ENCODE peak calls at places on chromosomes 11 and 22, in six cellular contexts. U is HepG2, Q is H1, H is GM12891, D is K562, W is GM12878. V is an unnamed sample.

GRCh38 chr11:118917488-118918127 is 8.1 kb downstream of the BCL9L start:
- DNase-seq in Q (no peak), W (no peak), D (no peak), H (no peak), U (peak), V (no peak)

GRCh38 chr11:69825941-69826340 is 6.7 kb upstream of the FGF3 start:
- DNase-seq in D (no peak), Q (no peak), U (no peak), H (no peak), W (no peak), V (no peak)

GRCh38 chr22:17266261-17266971 is 47.2 kb upstream of the ADA2 start:
- DNase-seq in H (no peak), Q (peak), D (no peak), U (no peak), W (no peak), V (no peak)

GRCh38 chr11:65672982-65673381 is 10.3 kb upstream of the RELA start:
- DNase-seq in U (no peak), D (no peak), Q (no peak), W (no peak), H (no peak), V (no peak)

GRCh38 chr11:120903686-120904085 is 120.2 kb upstream of the TBCEL start:
- DNase-seq in Q (no peak), D (no peak), W (no peak), U (no peak), H (no peak), V (no peak)

GRCh38 chr11:121936781-121937447 is 179.1 kb downstream of the BLID start:
- DNase-seq in W (no peak), Q (no peak), U (no peak), D (no peak), H (no peak), V (no peak)

GRCh38 chr11:65787649-65788622 is 1.1 kb downstream of the OVOL1 start:
- DNase-seq in U (no peak), H (no peak), D (no peak), W (no peak), Q (peak), V (no peak)

GRCh38 chr11:66346476-66347424 is 679 bp downstream of the B4GAT1 start:
- DNase-seq in W (no peak), U (no peak), H (no peak), Q (peak), D (no peak), V (no peak)

GRCh38 chr11:61145228-61146005 is 15.8 kb downstream of the VPS37C start:
- DNase-seq in H (no peak), Q (no peak), D (no peak), W (no peak), U (no peak), V (no peak)

GRCh38 chr11:106990322-106990721 is 28.0 kb downstream of the GUCY1A2 start:
- DNase-seq in U (no peak), D (no peak), Q (no peak), W (no peak), H (no peak), V (no peak)

GRCh38 chr11:39741066-39741465 is 1718.4 kb downstream of the LRRC4C start:
- DNase-seq in H (no peak), W (no peak), Q (no peak), U (no peak), D (no peak), V (no peak)

GRCh38 chr22:21643533-21644357 is 1.6 kb downstream of the SDF2L1 start:
- DNase-seq in H (no peak), W (no peak), D (peak), U (no peak), Q (no peak), V (no peak)

GRCh38 chr11:126345759-126346585 is 9.5 kb upstream of the ST3GAL4 start:
- DNase-seq in U (no peak), W (no peak), D (peak), H (no peak), Q (no peak), V (no peak)

GRCh38 chr11:65186701-65187100 is 5.0 kb downstream of the CAPN1 start:
- DNase-seq in H (no peak), W (no peak), D (no peak), Q (no peak), U (no peak), V (no peak)

GRCh38 chr11:86627776-86628455 is 44.5 kb downstream of the ME3 start:
- DNase-seq in U (no peak), D (no peak), W (no peak), Q (no peak), H (no peak), V (no peak)

GRCh38 chr11:89436071-89436470 is 55.1 kb downstream of the NOX4 start:
- DNase-seq in H (no peak), Q (no peak), U (no peak), W (no peak), D (no peak), V (no peak)

GRCh38 chr11:8812438-8812837 is 98.6 kb upstream of the AKIP1 start:
- DNase-seq in U (peak), D (no peak), W (no peak), H (no peak), Q (no peak), V (no peak)

GRCh38 chr22:23790819-23791736 is 4.3 kb downstream of the SMARCB1 start:
- DNase-seq in U (no peak), H (no peak), W (no peak), D (no peak), Q (no peak), V (no peak)

GRCh38 chr11:6201486-6201885 is 2.5 kb downstream of the OR52W1 start:
- DNase-seq in D (no peak), U (no peak), W (no peak), H (no peak), Q (no peak), V (no peak)

GRCh38 chr11:103358251-103358650 is 249.0 kb downstream of the DYNC2H1 start:
- DNase-seq in U (no peak), W (no peak), Q (no peak), D (no peak), H (no peak), V (no peak)

GRCh38 chr11:122656631-122657101 is 1.1 kb downstream of the UBASH3B start:
- DNase-seq in U (no peak), D (no peak), W (no peak), Q (no peak), H (peak), V (peak)

GRCh38 chr22:19331975-19332374 is 40.5 kb upstream of the CLTCL1 start:
- DNase-seq in D (no peak), W (no peak), U (no peak), H (no peak), Q (no peak), V (no peak)

GRCh38 chr22:27990879-27991278 is 71.8 kb upstream of the PITPNB start:
- DNase-seq in D (peak), H (peak), U (peak), W (no peak), Q (peak), V (no peak)

GRCh38 chr11:1832181-1832988 is 2.4 kb upstream of the SYT8 start:
- DNase-seq in Q (peak), H (peak), U (no peak), D (peak), W (no peak), V (peak)

GRCh38 chr22:21845558-21846452 is 21.6 kb downstream of the MAPK1 start:
- DNase-seq in D (no peak), Q (no peak), W (no peak), U (no peak), H (no peak), V (no peak)

GRCh38 chr11:36711104-36711825 is 113.2 kb upstream of the RAG2 start:
- DNase-seq in H (no peak), W (no peak), Q (no peak), D (peak), U (peak), V (no peak)

DNA sequence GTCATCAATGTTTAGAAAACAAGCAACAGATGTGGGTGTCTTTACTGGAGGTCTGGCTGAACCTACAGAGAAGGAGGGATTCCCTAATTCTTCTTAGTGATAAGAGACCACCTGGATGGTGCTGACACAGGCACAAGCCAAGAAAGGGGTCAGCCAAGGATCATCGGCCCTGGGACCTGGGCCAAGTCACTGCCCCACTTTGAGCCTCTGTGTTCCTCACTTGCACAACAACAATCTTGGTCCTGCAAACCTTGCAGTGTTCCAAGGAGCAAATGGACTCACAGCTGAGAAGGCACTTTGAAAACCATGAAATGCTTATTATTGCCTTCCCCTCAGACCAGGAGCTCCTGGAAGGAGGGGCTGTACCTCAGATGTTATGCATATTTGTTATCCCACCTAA is 7.0 kb upstream of the KCNE3 start:
- DNase-seq in H (no peak), D (no peak), W (no peak), Q (no peak), U (no peak), V (no peak)
- TF ChIP-seq TAF1 in H (no peak), D (no peak), W (no peak), Q (no peak), U (no peak), V (no peak)

DNA sequence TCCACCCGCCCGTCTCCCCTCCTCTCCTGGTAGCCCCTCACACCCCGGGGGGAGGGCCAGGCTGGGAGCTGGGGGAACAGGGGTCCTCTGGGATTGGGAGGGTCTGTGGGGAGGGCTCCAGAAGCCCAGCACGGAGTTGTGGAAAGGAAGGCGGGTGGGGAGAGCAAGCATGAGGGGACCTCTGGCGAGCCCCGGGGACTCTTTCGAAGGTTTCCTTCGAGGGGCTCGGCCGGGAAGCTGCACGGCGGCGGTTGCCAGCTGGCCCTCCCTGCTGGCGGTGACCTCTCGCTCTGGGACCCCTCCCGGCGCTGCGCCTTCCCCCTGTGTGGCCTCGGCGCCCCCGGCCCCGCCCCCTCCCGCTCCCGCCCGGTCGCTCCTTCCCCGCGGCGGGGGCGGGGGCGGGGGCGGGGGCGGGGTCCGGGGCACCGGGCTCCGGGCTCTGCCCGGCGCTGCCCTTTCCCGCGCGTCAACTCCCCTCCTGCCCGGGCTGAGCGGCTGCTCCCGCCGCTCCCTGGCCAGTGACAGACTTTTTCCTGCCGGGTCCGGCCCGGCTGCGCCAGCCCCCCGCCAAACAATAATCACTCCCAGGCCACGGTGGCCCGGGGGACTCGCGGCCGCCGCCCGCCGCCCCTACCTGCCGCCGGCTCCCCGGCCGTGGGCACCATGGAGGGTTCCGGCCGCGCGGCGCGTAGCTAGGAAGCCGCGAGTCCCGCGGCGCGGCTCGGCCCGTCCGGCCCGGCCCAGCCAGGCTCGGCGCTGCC is 986 bp downstream of the CLCF1 start:
- DNase-seq in H (no peak), D (peak), Q (peak), U (no peak), W (no peak), V (no peak)
- TF ChIP-seq POLR2A in H (no peak), D (no peak), Q (no peak), U (no peak), W (no peak), V (no peak)

GRCh38 chr11:47394050-47394321 is 14.4 kb upstream of the SLC39A13 start:
- DNase-seq in W (no peak), H (no peak), U (no peak), Q (no peak), D (no peak), V (no peak)

GRCh38 chr11:47395225-47396048 is 13.0 kb upstream of the SLC39A13 start:
- DNase-seq in U (no peak), W (no peak), D (no peak), H (no peak), Q (no peak), V (peak)

GRCh38 chr11:47396049-47396320 is 12.4 kb upstream of the SLC39A13 start:
- DNase-seq in H (no peak), Q (no peak), D (no peak), U (no peak), W (no peak), V (peak)

GRCh38 chr11:47393163-47394049 is 15.0 kb upstream of the SLC39A13 start:
- DNase-seq in U (no peak), D (peak), H (no peak), Q (no peak), W (no peak), V (no peak)

DNA sequence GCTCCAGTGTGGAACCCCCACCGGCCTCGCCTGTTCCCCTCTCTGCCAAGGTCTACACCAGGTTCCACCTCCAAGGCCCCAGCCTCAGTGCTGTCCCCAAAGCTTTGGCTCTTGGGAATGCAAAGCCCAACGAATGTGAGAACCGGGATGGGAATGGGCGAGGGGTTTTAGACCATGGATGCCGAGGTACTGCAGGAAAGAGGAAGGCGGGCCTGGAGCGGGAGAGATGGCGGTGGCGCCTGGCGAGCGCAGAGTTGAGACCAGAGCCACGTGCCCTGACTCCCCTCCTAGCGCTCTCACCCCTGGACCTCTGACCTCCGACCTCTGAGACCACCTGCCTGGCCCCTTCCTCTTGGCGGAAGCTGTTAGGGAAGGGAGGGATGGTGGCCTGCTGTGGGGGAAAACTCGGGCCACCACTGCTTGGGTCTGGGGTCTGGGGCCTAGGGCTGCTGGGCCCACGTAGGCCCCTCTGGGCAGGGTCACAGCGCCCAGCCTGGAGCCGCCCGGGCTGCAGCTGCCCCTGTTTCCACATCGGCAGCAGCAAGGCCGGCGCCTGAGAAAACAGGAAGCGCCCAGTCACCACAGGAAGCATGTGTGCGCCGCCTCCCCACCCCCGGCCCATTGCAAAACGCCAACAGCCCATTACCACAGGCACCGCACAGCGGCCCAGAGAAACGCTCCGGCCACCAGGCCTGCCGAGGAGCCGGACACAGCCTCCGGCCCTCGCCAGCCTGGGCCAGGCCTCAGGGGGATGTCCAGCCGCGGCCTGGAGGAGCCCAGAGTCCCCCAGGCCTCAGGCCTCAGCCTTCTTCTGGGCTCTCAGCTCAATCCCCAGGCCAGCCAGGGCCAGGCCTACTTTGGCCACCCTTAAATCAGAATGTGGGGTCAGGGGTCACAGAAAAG is 13.8 kb upstream of the SLC39A13 start:
- DNase-seq in W (no peak), U (peak), D (peak), Q (no peak), H (peak), V (peak)
- TF ChIP-seq TAF1 in W (peak), U (no peak), D (peak), Q (no peak), H (peak), V (no peak)

DNA sequence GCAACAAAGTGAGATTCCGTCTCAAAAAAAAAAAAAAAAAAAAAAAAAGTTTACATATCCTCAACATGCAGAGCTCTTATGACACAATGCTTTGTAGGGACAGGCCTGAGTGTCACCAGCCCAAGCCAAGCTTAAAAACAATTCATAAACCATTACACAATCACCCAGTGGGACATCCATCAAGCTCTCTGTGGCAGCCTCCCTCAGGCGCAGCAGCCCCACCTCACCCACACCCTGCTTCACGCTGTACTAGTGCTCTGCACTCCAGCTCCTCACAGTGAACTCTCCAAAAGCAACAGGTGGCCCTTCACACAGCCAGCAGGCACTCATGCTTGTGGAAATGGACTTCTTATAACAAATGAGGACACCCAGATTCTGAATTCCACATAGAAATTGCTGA is 3.5 kb upstream of the FOXRED2 start:
- DNase-seq in H (no peak), Q (no peak), D (no peak), U (no peak), W (no peak), V (no peak)
- TF ChIP-seq POLR2A in H (peak), Q (no peak), D (peak), U (no peak), W (peak), V (peak)

DNA sequence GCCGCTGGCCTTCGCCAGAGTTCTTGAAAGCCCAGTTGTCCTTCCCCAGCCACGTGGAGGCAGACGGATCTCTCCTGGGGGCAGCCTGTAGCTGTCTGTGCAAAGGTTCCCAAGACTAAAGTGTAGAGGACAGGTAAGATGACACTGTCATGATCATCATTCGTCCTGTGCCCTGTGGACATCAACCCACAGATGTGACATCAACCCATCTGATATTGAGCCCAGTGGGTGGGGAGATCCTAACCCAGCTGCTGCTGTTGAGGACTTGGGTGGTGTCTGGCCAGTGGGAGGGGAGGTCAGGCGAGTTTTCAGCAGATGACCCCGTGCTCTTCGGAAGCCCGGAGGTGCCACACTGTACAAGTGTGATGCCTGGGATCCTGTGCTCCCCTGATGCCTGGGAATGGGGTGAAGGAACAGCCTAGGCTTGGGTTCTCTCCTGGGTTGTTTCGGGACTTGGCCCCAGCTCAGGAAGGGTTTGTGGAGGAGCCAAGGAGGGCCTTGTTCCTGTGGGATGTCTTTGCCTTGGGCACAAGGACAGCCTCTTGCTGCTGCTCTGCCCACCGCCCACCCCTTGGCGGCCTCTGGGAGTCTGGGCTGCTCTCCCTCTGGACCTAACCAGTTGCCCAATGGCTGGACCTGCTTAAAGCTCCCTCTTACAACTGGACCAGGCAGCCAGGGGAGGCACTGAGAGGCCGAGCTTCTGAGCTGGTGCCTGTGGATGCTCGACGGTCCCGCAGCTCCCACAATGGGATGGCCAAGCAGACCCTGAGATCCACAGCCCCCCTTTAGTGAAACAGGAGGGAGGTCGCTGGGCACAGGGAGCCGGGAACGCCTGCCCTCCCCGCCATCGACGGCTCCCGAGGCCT is 1.0 kb upstream of the GAL start:
- DNase-seq in U (no peak), Q (no peak), D (no peak), H (no peak), W (no peak), V (no peak)
- TF ChIP-seq TAF1 in U (no peak), Q (no peak), D (no peak), H (no peak), W (no peak), V (no peak)